ENCODE peak calls at places on chromosomes 7 and 10, in eight cellular contexts. T is pancreas, I is suprapubic skin, B is bronchial epithelial cell, X is nephron progenitor cell, F is left lung, N is mammary epithelial cell, R is IMR-90. O is an unnamed sample.

GRCh38 chr10:91220194-91220953 is at the start of gene PCGF5:
- DNase-seq in X (peak), R (peak), N (peak), T (peak), I (peak), B (peak), F (peak), O (peak)

GRCh38 chr10:113569576-113569975 is 16.7 kb downstream of the HABP2 start:
- DNase-seq in I (no peak), R (no peak), F (no peak), T (no peak), X (peak), N (no peak), B (no peak), O (no peak)

GRCh38 chr10:58278274-58278961 is 9.5 kb downstream of the CISD1 start:
- DNase-seq in N (no peak), X (no peak), I (no peak), T (no peak), F (no peak), R (no peak), B (no peak), O (no peak)

GRCh38 chr7:74355091-74355490 is 65.9 kb downstream of the CLIP2 start:
- DNase-seq in B (peak), X (no peak), F (no peak), T (no peak), I (no peak), R (peak), N (peak), O (no peak)

GRCh38 chr10:122145113-122145512 is 126.0 kb upstream of the BTBD16 start:
- DNase-seq in R (no peak), F (no peak), T (no peak), X (no peak), N (no peak), I (no peak), B (no peak), O (no peak)

GRCh38 chr10:101467286-101467770 is 113.4 kb downstream of the BTRC start:
- DNase-seq in I (no peak), F (no peak), B (peak), X (peak), N (peak), T (no peak), R (peak), O (no peak)

GRCh38 chr7:81676813-81677212 is 93.0 kb downstream of the HGF start:
- DNase-seq in I (no peak), N (peak), F (no peak), R (peak), T (no peak), B (peak), X (no peak), O (no peak)

GRCh38 chr10:133258066-133258817 is 18.4 kb downstream of the ADAM8 start:
- DNase-seq in T (peak), X (no peak), F (peak), N (peak), R (no peak), I (no peak), B (peak), O (no peak)

GRCh38 chr7:101804087-101804631 is 13.3 kb upstream of the CUX1 start:
- DNase-seq in X (no peak), N (peak), B (peak), T (no peak), F (no peak), I (no peak), R (no peak), O (no peak)

GRCh38 chr7:101803203-101804086 is 14.0 kb upstream of the CUX1 start:
- DNase-seq in R (no peak), X (no peak), N (no peak), I (no peak), T (no peak), F (no peak), B (no peak), O (no peak)

DNA sequence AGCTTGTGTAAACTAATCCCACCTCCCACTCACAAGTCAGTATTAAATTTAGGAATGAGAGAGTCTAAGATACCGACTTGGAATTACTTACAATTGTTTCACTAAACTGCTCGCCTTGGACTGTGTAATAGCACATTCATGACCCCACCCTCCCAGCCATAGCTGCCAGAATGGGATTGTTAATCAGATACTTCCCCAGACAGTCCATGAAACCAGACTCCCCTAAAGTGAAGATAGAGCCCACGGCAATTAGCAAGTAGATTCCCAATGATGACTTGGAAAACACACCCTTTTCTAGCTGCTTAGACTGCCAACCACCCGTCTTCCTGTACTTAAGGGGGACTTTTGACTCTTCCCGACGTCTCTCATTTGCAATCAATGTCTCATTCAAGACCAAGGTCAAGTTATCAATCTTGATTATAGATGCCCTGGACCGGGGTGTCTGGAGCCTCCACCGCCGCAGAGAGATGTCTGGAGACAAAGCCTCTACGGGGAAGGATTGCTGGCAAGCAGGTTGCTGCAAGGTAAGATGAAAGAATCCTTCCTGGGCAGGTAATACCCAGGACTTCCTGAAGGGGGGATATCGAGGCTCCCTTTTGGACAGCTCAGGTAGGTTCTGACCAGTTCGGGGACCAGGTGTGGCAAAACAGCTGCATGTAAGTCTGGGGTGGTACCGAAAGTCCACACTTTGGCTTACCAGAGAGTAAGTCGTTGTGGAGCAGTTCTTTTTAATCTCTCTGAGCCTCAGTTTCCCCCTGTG is 12.6 kb upstream of the CUX1 start:
- DNase-seq in X (no peak), F (no peak), R (no peak), T (no peak), B (peak), I (no peak), N (peak), O (no peak)
- TF ChIP-seq CTCF in X (peak), F (peak), R (no peak), T (peak), B (peak), I (no peak), N (peak), O (peak)

DNA sequence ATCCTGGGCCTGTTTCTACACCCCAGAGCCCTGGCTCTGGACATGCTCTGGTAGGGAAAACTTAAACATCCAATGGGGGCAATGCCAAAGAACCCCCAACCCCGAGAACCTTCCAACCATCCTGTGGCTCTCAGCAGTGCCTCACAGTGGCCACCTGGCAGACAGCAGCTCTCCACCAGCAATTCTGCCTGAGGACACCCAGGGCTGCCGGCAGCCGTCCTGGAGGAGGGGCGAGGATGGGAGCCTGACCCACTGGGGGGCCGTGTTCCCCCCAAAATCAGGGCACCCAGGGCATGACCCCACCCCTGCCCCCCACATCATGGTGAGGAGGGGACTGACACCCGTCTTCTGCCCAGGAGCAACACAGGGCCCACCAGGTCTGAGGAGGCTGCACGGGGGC is 32.7 kb downstream of the DPYSL4 start:
- DNase-seq in R (no peak), N (no peak), X (no peak), T (peak), B (no peak), I (no peak), F (peak), O (no peak)
- TF ChIP-seq CTCF in R (peak), N (peak), X (no peak), T (no peak), B (no peak), I (no peak), F (no peak), O (peak)

DNA sequence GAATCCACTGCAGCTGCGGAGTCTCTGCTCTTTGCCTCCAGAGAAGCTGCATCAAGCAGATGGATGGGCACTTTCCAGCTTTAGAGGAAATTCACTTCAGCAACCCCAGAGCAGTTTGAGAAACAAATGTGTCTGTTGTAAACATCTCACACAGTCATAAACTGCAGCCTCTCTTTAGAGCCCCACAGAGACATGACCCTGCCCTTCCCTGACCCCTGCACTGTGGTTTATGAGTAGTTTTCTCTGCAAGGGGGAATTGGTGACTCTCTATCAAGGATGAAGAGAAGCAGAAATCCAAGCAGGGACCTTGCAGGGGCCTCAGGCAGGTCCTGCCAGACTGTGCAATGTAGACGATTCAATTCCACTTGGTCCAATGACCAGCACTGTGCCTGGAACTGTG is 160.2 kb downstream of the SH2D4B start:
- DNase-seq in B (no peak), N (no peak), I (no peak), R (no peak), F (no peak), T (no peak), X (peak), O (no peak)
- TF ChIP-seq CTCF in B (no peak), N (no peak), I (no peak), R (no peak), F (no peak), T (no peak), X (no peak), O (no peak)

GRCh38 chr10:25890995-25891394 is 43.0 kb upstream of the MYO3A start:
- DNase-seq in I (no peak), F (no peak), B (no peak), X (no peak), R (no peak), N (no peak), T (no peak), O (no peak)

DNA sequence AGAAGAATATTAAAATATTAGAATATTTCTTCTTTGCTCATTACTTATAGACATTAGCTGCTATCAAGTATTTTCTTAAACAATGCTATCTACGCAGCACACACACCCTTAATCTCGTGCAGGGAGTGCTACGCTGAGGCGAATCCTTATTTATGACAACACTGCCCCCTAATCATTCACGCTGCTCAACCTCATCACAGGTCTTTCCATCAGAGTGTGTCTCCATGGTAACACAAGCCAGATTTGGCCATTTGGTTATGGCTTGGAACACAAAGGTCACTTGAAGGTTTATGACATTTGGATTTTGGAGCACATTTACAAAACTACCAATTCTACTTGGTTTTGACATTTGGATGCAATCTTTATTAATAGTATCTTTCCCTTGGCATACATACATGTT is 45.4 kb upstream of the MYO3A start:
- DNase-seq in X (no peak), B (no peak), T (no peak), I (no peak), N (no peak), R (no peak), F (no peak), O (no peak)
- TF ChIP-seq CTCF in X (no peak), B (no peak), T (no peak), I (no peak), N (no peak), R (no peak), F (no peak), O (no peak)

GRCh38 chr7:157760004-157760730 is 423.4 kb downstream of the DNAJB6 start:
- DNase-seq in B (no peak), X (no peak), N (no peak), T (peak), I (no peak), R (no peak), F (peak), O (no peak)
- TF ChIP-seq CTCF in B (no peak), X (no peak), N (no peak), T (no peak), I (no peak), R (no peak), F (no peak), O (no peak)

GRCh38 chr7:18755793-18756192 is 260.2 kb downstream of the HDAC9 start:
- DNase-seq in X (no peak), B (no peak), I (no peak), R (no peak), T (no peak), N (no peak), F (no peak), O (no peak)

GRCh38 chr7:18760046-18760445 is 264.5 kb downstream of the HDAC9 start:
- DNase-seq in T (no peak), I (no peak), X (no peak), B (no peak), N (no peak), F (no peak), R (peak), O (no peak)

GRCh38 chr7:18756378-18757050 is 261.0 kb downstream of the HDAC9 start:
- DNase-seq in I (no peak), T (no peak), R (no peak), F (no peak), B (no peak), N (no peak), X (no peak), O (no peak)

GRCh38 chr7:18753972-18754610 is 258.5 kb downstream of the HDAC9 start:
- DNase-seq in I (no peak), B (no peak), F (no peak), R (peak), T (no peak), N (peak), X (no peak), O (no peak)

GRCh38 chr7:18754766-18755165 is 259.2 kb downstream of the HDAC9 start:
- DNase-seq in R (peak), I (no peak), B (no peak), T (no peak), F (no peak), X (no peak), N (peak), O (no peak)
- TF ChIP-seq CTCF in R (no peak), I (no peak), B (no peak), T (no peak), F (no peak), X (no peak), N (no peak), O (no peak)

DNA sequence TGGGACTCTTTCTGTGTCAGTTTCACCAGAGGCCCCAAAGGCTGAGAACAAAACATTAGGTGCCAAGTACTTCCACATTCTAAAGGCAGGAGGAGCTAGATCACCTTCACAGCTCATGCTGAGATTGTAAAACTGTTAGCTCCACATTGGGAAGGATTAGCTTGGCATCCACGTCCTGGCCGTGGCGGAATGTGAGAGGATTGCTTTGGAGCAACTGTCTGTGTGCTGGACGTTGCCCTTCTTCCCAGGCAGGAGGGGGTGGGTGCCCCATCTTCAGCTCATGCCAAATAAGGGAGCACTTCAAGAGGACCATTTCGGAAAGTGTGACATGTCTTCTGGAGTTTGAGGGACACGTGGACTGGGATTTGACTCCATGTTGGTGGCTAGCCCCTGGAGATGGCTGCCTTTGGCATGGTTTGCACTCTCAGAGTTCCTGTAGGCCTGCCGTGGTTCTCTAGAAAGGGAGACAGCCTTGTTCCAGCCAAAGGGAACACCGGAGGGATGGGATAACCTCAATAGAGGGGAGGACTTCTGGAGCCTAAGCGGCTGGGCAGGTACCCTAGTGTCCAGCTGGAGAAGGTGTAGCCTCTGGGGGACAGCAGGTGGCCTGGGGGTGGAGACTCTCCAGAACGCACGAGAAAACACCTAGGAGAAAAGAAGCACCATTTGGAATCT is 19.9 kb upstream of the FMC1 start:
- DNase-seq in I (no peak), B (peak), X (peak), F (no peak), R (peak), T (no peak), N (peak), O (no peak)
- TF ChIP-seq CTCF in I (no peak), B (peak), X (no peak), F (no peak), R (peak), T (no peak), N (peak), O (peak)

GRCh38 chr10:24759706-24760105 is 36.0 kb upstream of the ARHGAP21 start:
- DNase-seq in R (no peak), I (no peak), B (no peak), T (no peak), N (no peak), X (no peak), F (no peak), O (no peak)
- TF ChIP-seq CTCF in R (no peak), I (no peak), B (no peak), T (no peak), N (no peak), X (no peak), F (no peak), O (no peak)

GRCh38 chr10:17022898-17023297 is 106.7 kb downstream of the CUBN start:
- DNase-seq in B (no peak), N (no peak), F (no peak), I (no peak), R (no peak), T (no peak), X (no peak), O (no peak)

GRCh38 chr10:17024461-17024860 is 105.2 kb downstream of the CUBN start:
- DNase-seq in T (no peak), X (no peak), I (no peak), B (no peak), N (no peak), F (no peak), R (no peak), O (no peak)

GRCh38 chr10:17021661-17022060 is 108.0 kb downstream of the CUBN start:
- DNase-seq in N (no peak), R (peak), B (no peak), X (no peak), T (no peak), I (no peak), F (no peak), O (no peak)

GRCh38 chr10:17023386-17024298 is 106.0 kb downstream of the CUBN start:
- DNase-seq in F (no peak), R (peak), X (no peak), T (no peak), B (peak), N (peak), I (peak), O (no peak)

GRCh38 chr10:17022399-17022798 is 107.2 kb downstream of the CUBN start:
- DNase-seq in F (no peak), X (no peak), N (no peak), T (no peak), B (no peak), R (no peak), I (no peak), O (no peak)
- TF ChIP-seq CTCF in F (no peak), X (no peak), N (no peak), T (no peak), B (no peak), R (no peak), I (no peak), O (peak)

DNA sequence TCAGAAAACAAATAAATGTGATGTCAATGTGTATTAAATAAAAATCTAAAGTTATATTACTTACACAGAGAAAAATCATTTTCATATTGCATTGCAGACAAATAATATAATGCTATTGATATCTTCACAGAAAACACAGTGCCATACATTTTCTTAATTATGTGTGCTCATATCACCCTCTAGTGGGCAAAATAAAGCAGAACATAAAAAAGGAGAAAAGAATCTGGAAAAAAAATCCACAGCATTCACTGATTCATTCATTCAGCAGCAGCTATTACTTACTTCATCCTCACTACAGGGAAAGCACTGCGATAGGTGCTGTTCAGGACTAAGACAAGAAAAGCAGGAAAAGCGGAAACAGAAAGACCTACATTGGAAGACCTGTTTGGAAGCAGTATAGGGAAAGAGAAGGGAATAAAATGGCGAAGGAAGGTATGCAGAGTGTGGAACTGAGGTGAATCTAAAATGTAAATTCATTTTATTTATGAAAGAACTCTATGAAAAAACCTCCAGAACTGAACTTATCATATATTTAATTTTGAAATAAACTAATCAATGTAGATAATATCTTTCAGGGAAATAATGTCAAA is 73.2 kb downstream of the POT1 start:
- DNase-seq in X (no peak), I (no peak), T (no peak), B (peak), R (peak), F (no peak), N (peak), O (no peak)
- TF ChIP-seq CTCF in X (peak), I (no peak), T (peak), B (peak), R (peak), F (peak), N (peak), O (peak)

O was measured in type B pancreatic cell.